ENCODE peak calls at places on chromosomes 2 and 18, in five cellular contexts. R is body of pancreas; L is GM23248; C is effector memory CD4-positive, alpha-beta T cell; W is sigmoid colon. E is an unnamed sample.

GRCh38 chr2:486381-486780 is 190.8 kb downstream of the TMEM18 start:
- DNase-seq in R (no peak), L (no peak), C (no peak), W (no peak), E (no peak)

GRCh38 chr2:146392191-146392590 is 1452.6 kb upstream of the ACVR2A start:
- DNase-seq in R (no peak), L (no peak), C (no peak), W (no peak), E (no peak)

GRCh38 chr2:101533611-101534601 is 59.0 kb upstream of the RFX8 start:
- DNase-seq in R (no peak), L (no peak), C (no peak), W (no peak), E (no peak)

GRCh38 chr2:72334806-72335205 is 187.1 kb upstream of the CYP26B1 start:
- DNase-seq in R (no peak), L (no peak), C (no peak), W (no peak), E (no peak)

GRCh38 chr2:102801098-102801718 is 39.4 kb downstream of the TMEM182 start:
- DNase-seq in R (peak; percentile 27), L (no peak), C (no peak), W (no peak), E (peak; percentile 11)

GRCh38 chr2:240451791-240452470 is 16.5 kb downstream of the GPC1 start:
- DNase-seq in R (no peak), L (no peak), C (no peak), W (peak; percentile 66), E (no peak)

GRCh38 chr18:73646196-73646595 is 501.4 kb downstream of the FBXO15 start:
- DNase-seq in R (no peak), L (no peak), C (no peak), W (no peak), E (no peak)

GRCh38 chr18:9827856-9828793 is 57.6 kb upstream of the TXNDC2 start:
- DNase-seq in R (peak; percentile 33), L (peak; percentile 99), C (no peak), W (peak; percentile 81), E (no peak)

GRCh38 chr2:128115921-128116320 is 24.9 kb downstream of the UGGT1 start:
- DNase-seq in R (no peak), L (no peak), C (no peak), W (no peak), E (no peak)

GRCh38 chr2:98839292-98839691 is 96.7 kb downstream of the CRACDL start:
- DNase-seq in R (no peak), L (peak; percentile 65), C (no peak), W (no peak), E (no peak)

GRCh38 chr2:30796723-30797122 is 10.5 kb downstream of the CAPN13 start:
- DNase-seq in R (peak; percentile 75), L (no peak), C (no peak), W (no peak), E (no peak)

GRCh38 chr2:42084231-42084671 is 36.4 kb downstream of the PKDCC start:
- DNase-seq in R (no peak), L (no peak), C (no peak), W (peak; percentile 84), E (no peak)

GRCh38 chr2:219175928-219176817 is 552 bp downstream of the CNPPD1 start:
- DNase-seq in R (peak; percentile 61), L (peak; percentile 70), C (no peak), W (peak; percentile 83), E (no peak)

DNA sequence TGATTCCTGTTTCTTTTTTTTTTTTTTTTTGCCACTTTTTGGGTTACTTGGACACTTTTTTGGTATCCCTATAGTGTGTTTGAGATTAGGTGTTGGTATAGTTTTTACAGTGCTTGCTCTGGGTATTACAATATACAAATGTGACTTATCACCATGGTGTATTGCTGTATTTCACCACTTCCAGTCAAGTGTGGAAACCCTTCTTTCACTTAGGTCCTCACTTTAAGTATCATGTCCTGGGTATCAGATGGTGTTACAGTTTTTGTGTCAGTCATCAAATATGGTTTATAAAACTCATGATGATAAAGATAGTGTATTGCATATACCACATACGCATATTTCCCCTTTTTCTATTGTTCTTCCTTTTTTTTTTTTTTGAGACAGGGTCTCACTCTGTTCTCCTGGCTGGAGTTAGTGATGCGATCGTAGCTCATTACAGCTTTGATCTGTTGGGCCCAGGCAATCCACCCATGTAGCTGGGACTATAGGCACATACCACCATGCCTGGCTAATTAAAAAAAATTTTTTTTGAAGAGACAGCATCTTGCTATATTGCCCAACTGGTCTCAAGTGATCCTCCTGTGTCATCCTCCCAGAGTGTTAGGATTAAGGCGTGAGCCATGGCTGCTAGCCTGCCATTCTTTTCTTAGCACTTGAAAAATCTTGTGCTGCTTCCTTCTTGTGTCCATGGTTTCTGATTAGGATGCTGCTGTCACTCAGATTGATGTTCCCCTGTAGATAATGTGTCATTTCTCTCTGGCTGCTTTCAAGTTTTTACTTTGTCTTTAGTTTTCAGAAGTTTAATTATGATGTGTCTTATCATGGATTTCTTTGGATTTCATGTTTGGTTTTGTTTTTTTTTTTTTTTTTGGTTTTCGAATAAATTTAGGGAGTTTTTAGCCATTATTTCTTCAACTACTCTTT is 2.1 kb downstream of the ATP9B start:
- DNase-seq in R (no peak), L (no peak), C (no peak), W (no peak), E (no peak)
- H3K4me3 ChIP-seq in R (no peak overlapping the region), L (peak overlapping the region; percentile 80), C (no peak overlapping the region), W (no peak overlapping the region), E (no peak overlapping the region)

GRCh38 chr2:105590780-105591660 is 153.7 kb upstream of the NCK2 start:
- DNase-seq in R (no peak), L (no peak), C (no peak), W (no peak), E (no peak)
- H3K27ac ChIP-seq in R (peak overlapping the region; percentile 72), L (no peak overlapping the region), C (no peak overlapping the region), W (no peak overlapping the region), E (no peak overlapping the region)

GRCh38 chr18:62328775-62329525 is 3.8 kb downstream of the TNFRSF11A start:
- DNase-seq in R (no peak), L (no peak), C (no peak), W (no peak), E (no peak)

GRCh38 chr18:62332437-62332816 is 7.3 kb downstream of the TNFRSF11A start:
- DNase-seq in R (no peak), L (no peak), C (no peak), W (no peak), E (no peak)

GRCh38 chr18:62331581-62332436 is 6.7 kb downstream of the TNFRSF11A start:
- DNase-seq in R (peak; percentile 19), L (no peak), C (no peak), W (peak; percentile 78), E (no peak)

GRCh38 chr18:62327977-62328376 is 2.9 kb downstream of the TNFRSF11A start:
- DNase-seq in R (no peak), L (no peak), C (no peak), W (no peak), E (no peak)

GRCh38 chr18:62329676-62330454 is 4.8 kb downstream of the TNFRSF11A start:
- DNase-seq in R (peak; percentile 59), L (peak; percentile 92), C (no peak), W (no peak), E (no peak)
- H3K27me3 ChIP-seq in R (no peaks in the 10 kb centered on the region), L (peaks cover 31% of the 10 kb centered on the region), C (peaks cover 34% of the 10 kb centered on the region), W (peaks cover 79% of the 10 kb centered on the region), E (peaks cover 11% of the 10 kb centered on the region)

GRCh38 chr18:6741290-6741689 is 11.8 kb downstream of the ARHGAP28 start:
- DNase-seq in R (no peak), L (peak; percentile 95), C (no peak), W (no peak), E (no peak)
- H3K4me3 ChIP-seq in R (no peak overlapping the region), L (peak overlapping the region; percentile 1), C (no peak overlapping the region), W (no peak overlapping the region), E (no peak overlapping the region)

DNA sequence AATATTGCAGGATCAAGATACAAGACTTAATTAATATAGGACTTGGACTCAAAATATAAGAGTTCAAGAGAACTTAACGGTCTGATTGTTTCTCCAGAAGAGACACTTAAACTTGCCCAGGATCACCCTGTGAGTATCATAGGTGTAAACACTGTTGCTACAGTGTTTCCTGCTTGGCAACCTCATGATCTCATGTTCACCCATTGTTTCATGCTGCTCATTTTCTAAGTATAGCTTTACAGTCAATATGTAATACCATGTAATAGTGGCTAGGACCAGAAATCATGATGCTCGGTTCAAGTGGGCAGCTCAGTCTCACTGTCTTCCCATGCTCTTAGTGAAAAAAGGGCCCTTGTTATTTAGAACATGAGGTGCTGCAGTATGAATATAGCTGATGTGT is 157.4 kb downstream of the CERS6 start:
- DNase-seq in R (no peak), L (no peak), C (no peak), W (no peak), E (no peak)
- H3K27ac ChIP-seq in R (no peak overlapping the region), L (no peak overlapping the region), C (no peak overlapping the region), W (no peak overlapping the region), E (no peak overlapping the region)

GRCh38 chr2:156327835-156328401 is 4.6 kb downstream of the NR4A2 start:
- DNase-seq in R (no peak), L (no peak), C (no peak), W (no peak), E (no peak)
- H3K27me3 ChIP-seq in R (no peaks in the 10 kb centered on the region), L (no peaks in the 10 kb centered on the region), C (peaks cover 5% of the 10 kb centered on the region), W (peaks cover 53% of the 10 kb centered on the region), E (peaks cover 50% of the 10 kb centered on the region)

GRCh38 chr18:22346968-22347611 is 70.6 kb downstream of the CTAGE1 start:
- DNase-seq in R (peak; percentile 74), L (peak; percentile 75), C (no peak), W (peak; percentile 71), E (no peak)
- H3K4me3 ChIP-seq in R (no peak overlapping the region), L (peak overlapping the region; percentile 69), C (no peak overlapping the region), W (no peak overlapping the region), E (no peak overlapping the region)

DNA sequence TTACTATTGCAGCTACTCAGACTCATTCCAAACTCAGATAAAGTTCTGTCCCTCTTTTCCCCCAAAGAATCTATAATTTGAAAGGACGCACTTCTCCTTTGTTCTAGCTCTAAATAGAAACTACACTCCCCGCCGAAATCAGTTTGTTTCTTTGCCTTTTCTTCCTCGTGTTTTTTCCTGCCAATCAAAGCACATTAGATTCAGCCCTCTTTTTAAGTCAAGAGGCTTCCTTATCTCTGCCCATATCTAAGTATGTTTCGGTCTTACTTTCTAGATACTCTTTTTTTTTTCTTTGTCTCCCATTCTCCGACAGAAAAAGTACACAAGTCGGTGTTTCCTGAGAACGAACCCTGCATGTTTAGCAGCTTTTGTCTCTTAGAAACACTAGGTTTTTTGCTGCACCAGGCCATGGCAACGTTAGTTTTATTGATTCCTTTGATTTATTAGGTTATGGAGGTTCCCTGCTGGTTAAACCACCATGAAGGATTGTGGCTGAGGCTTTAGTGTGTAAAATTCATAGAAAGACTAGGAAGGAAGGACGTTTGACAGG is 9.5 kb upstream of the CD226 start:
- DNase-seq in R (no peak), L (no peak), C (no peak), W (no peak), E (no peak)
- H3K27ac ChIP-seq in R (no peak overlapping the region), L (no peak overlapping the region), C (peak overlapping the region; percentile 70), W (no peak overlapping the region), E (no peak overlapping the region)

E was measured in iPS DF 6.9.